ENCODE peak calls at places on chromosomes 5 and 9, in five cellular contexts. A is dermis blood vessel endothelial cell; R is stimulated activated effector memory CD8-positive, alpha-beta T cell treated with anti-CD3 and anti-CD28 coated beads, Interleukin-12 subunit alpha, Interleukin-12 subunit beta, amount 100 ng/mL, for 72 hours; Y is RWPE1; D is substantia nigra. V is an unnamed sample.

GRCh38 chr5:143403607-143404415 is at the start of gene NR3C1:
- DNase-seq in A (peak), R (peak), Y (peak), D (peak), V (peak)

GRCh38 chr5:36722913-36723312 is 116.5 kb downstream of the SLC1A3 start:
- DNase-seq in A (no peak), R (no peak), Y (no peak), D (no peak), V (no peak)

GRCh38 chr5:4868140-4868735 is 271.9 kb upstream of the ADAMTS16 start:
- DNase-seq in A (peak), R (no peak), Y (peak), D (peak), V (peak)

GRCh38 chr5:53333160-53333559 is 147.3 kb upstream of the FST start:
- DNase-seq in A (peak), R (no peak), Y (peak), D (no peak), V (no peak)

GRCh38 chr5:174900176-174900692 is 175.9 kb downstream of the MSX2 start:
- DNase-seq in A (no peak), R (no peak), Y (peak), D (no peak), V (no peak)

GRCh38 chr9:4077499-4078102 is 222.3 kb downstream of the GLIS3 start:
- DNase-seq in A (peak), R (peak), Y (peak), D (peak), V (peak)

GRCh38 chr5:81021486-81021885 is 61.3 kb downstream of the RASGRF2 start:
- DNase-seq in A (no peak), R (no peak), Y (no peak), D (no peak), V (no peak)

GRCh38 chr5:77663081-77663863 is 24.8 kb upstream of the OTP start:
- DNase-seq in A (no peak), R (no peak), Y (no peak), D (no peak), V (no peak)

GRCh38 chr5:50318220-50318619 is 122.9 kb downstream of the EMB start:
- DNase-seq in A (no peak), R (no peak), Y (no peak), D (no peak), V (no peak)

GRCh38 chr5:2102821-2103776 is 220.4 kb upstream of the IRX4 start:
- DNase-seq in A (no peak), R (no peak), Y (no peak), D (no peak), V (no peak)

GRCh38 chr5:84791153-84791552 is 406.5 kb upstream of the EDIL3 start:
- DNase-seq in A (no peak), R (no peak), Y (no peak), D (no peak), V (no peak)

GRCh38 chr5:96228449-96228848 is 204.6 kb downstream of the PCSK1 start:
- DNase-seq in A (no peak), R (no peak), Y (peak), D (no peak), V (no peak)

GRCh38 chr5:39356263-39356662 is 8.0 kb downstream of the C9 start:
- DNase-seq in A (no peak), R (no peak), Y (no peak), D (no peak), V (no peak)

GRCh38 chr5:142515036-142515435 is 170.9 kb downstream of the FGF1 start:
- DNase-seq in A (peak), R (no peak), Y (no peak), D (no peak), V (no peak)

GRCh38 chr9:99931155-99931840 is 24.8 kb downstream of the STX17 start:
- DNase-seq in A (no peak), R (no peak), Y (no peak), D (no peak), V (no peak)

GRCh38 chr9:136016221-136016881 is 55.2 kb upstream of the UBAC1 start:
- DNase-seq in A (no peak), R (no peak), Y (no peak), D (no peak), V (no peak)

GRCh38 chr5:82355496-82355895 is 77.3 kb upstream of the RPS23 start:
- DNase-seq in A (no peak), R (no peak), Y (no peak), D (no peak), V (no peak)

GRCh38 chr5:122532035-122532434 is 220.0 kb downstream of the SNCAIP start:
- DNase-seq in A (no peak), R (no peak), Y (no peak), D (no peak), V (no peak)

GRCh38 chr5:91384671-91385430 is 1.7 kb upstream of the ARRDC3 start:
- DNase-seq in A (peak), R (no peak), Y (peak), D (no peak), V (peak)